ENCODE peak calls at places on chromosomes 6 and 20, in four cellular contexts. O is fibroblast of the aortic adventitia, U is EH, C is globus pallidus. N is an unnamed sample.
A peak's percentile ranks its signal among the peaks of the same experiment; 100 is the strongest.

GRCh38 chr6:148317739-148318138 is 24.9 kb upstream of the SASH1 start:
- DNase-seq in O (peak; percentile 70), U (no peak), C (no peak), N (no peak)

GRCh38 chr6:82741325-82741995 is 324.2 kb downstream of the UBE3D start:
- DNase-seq in O (no peak), U (peak; percentile 81), C (no peak), N (peak; percentile 9)

GRCh38 chr6:148240463-148240845 is 102.2 kb upstream of the SASH1 start:
- DNase-seq in O (peak; percentile 93), U (peak; percentile 96), C (no peak), N (no peak)

GRCh38 chr20:18019068-18019467 is 38.6 kb downstream of the OVOL2 start:
- DNase-seq in O (peak; percentile 16), U (peak; percentile 27), C (no peak), N (no peak)

GRCh38 chr6:48280035-48280434 is 169.0 kb upstream of the PTCHD4 start:
- DNase-seq in O (no peak), U (no peak), C (no peak), N (no peak)

GRCh38 chr20:42018979-42019378 is 400.8 kb upstream of the CHD6 start:
- DNase-seq in O (no peak), U (no peak), C (no peak), N (no peak)

GRCh38 chr20:45861157-45862075 is 4.0 kb downstream of the ZSWIM3 start:
- DNase-seq in O (no peak), U (peak; percentile 11), C (no peak), N (no peak)

GRCh38 chr6:112936476-112936875 is 589.3 kb downstream of the RFPL4B start:
- DNase-seq in O (peak; percentile 77), U (peak; percentile 75), C (no peak), N (peak; percentile 76)

GRCh38 chr20:62638055-62638570 is 4.2 kb upstream of the SLCO4A1 start:
- DNase-seq in O (no peak), U (no peak), C (no peak), N (no peak)

GRCh38 chr6:105204331-105204730 is 24.5 kb upstream of the POPDC3 start:
- DNase-seq in O (peak; percentile 65), U (peak; percentile 33), C (no peak), N (no peak)

GRCh38 chr6:169160855-169161560 is 92.6 kb downstream of the THBS2 start:
- DNase-seq in O (no peak), U (no peak), C (no peak), N (no peak)

GRCh38 chr6:70221025-70221714 is 81.7 kb downstream of the COL9A1 start:
- DNase-seq in O (peak; percentile 39), U (peak; percentile 31), C (peak; percentile 44), N (peak; percentile 73)

GRCh38 chr6:356828-357251 is 34.7 kb upstream of the IRF4 start:
- DNase-seq in O (no peak), U (no peak), C (no peak), N (no peak)

GRCh38 chr6:4637691-4638433 is 138.3 kb upstream of the CDYL start:
- DNase-seq in O (peak; percentile 77), U (peak; percentile 74), C (no peak), N (peak; percentile 35)

GRCh38 chr20:36243726-36244125 is 7.4 kb downstream of the AAR2 start:
- DNase-seq in O (no peak), U (no peak), C (no peak), N (no peak)

GRCh38 chr20:58389324-58389967 is 417 bp downstream of the VAPB start:
- DNase-seq in O (no peak), U (peak; percentile 56), C (no peak), N (peak; percentile 80)

GRCh38 chr20:13900506-13900905 is 89.9 kb downstream of the SEL1L2 start:
- DNase-seq in O (no peak), U (no peak), C (no peak), N (no peak)

GRCh38 chr6:159826968-159827647 is 27.0 kb downstream of the PNLDC1 start:
- DNase-seq in O (no peak), U (no peak), C (no peak), N (no peak)

GRCh38 chr6:14108571-14109410 is 8.8 kb upstream of the CD83 start:
- DNase-seq in O (no peak), U (no peak), C (peak; percentile 69), N (no peak)

GRCh38 chr6:5634525-5634924 is 372.2 kb downstream of the NRN1 start:
- DNase-seq in O (peak; percentile 17), U (no peak), C (no peak), N (peak; percentile 75)

GRCh38 chr6:34154668-34155447 is 9.0 kb upstream of the GRM4 start:
- DNase-seq in O (peak; percentile 32), U (peak; percentile 49), C (no peak), N (peak; percentile 79)

GRCh38 chr6:132725947-132726607 is 12.2 kb upstream of the VNN1 start:
- DNase-seq in O (no peak), U (no peak), C (no peak), N (no peak)

GRCh38 chr6:127464161-127464880 is 5.1 kb upstream of the KIAA0408 start:
- DNase-seq in O (peak; percentile 90), U (peak; percentile 87), C (no peak), N (peak; percentile 91)

GRCh38 chr20:60137657-60138245 is 179.5 kb downstream of the CDH26 start:
- DNase-seq in O (no peak), U (no peak), C (peak; percentile 14), N (no peak)

GRCh38 chr6:23445157-23445710 is 680.8 kb upstream of the NRSN1 start:
- DNase-seq in O (peak; percentile 48), U (peak; percentile 8), C (no peak), N (peak; percentile 22)

GRCh38 chr20:57618766-57619052 is 1.5 kb downstream of the ZBP1 start:
- DNase-seq in O (no peak), U (no peak), C (no peak), N (no peak)

GRCh38 chr6:17724341-17724740 is 17.6 kb upstream of the NUP153 start:
- DNase-seq in O (no peak), U (no peak), C (no peak), N (no peak)